ENCODE peak calls at places on chromosome 6, in six cellular contexts. K is A549, G is endothelial cell of umbilical vein, W is K562, B is HepG2, H is GM12878. F is an unnamed sample.

GRCh38 chr6:31738048-31738979 is 1.5 kb upstream of the MSH5 start:
- DNase-seq in K (peak; percentile 59), G (peak; percentile 90), B (peak; percentile 97), H (peak; percentile 75), W (peak; percentile 91), F (peak; percentile 99)

GRCh38 chr6:56101141-56101553 is 146.2 kb downstream of the COL21A1 start:
- DNase-seq in G (no peak), W (no peak), K (peak; percentile 9), B (peak; percentile 48), H (no peak), F (peak; percentile 96)

GRCh38 chr6:74356385-74356784 is 660.4 kb downstream of the CD109 start:
- DNase-seq in G (no peak), W (no peak), H (no peak), B (no peak), K (peak; percentile 3), F (no peak)

GRCh38 chr6:56927538-56928453 is 27.1 kb upstream of the BEND6 start:
- DNase-seq in H (no peak), B (no peak), G (no peak), K (no peak), W (no peak), F (peak; percentile 56)

GRCh38 chr6:15487262-15487661 is 175.6 kb downstream of the DTNBP1 start:
- DNase-seq in B (no peak), H (no peak), W (no peak), K (no peak), G (no peak), F (no peak)

GRCh38 chr6:166032366-166033171 is 135.1 kb downstream of the TBXT start:
- DNase-seq in B (no peak), W (no peak), H (no peak), G (no peak), K (peak; percentile 33), F (peak; percentile 10)

GRCh38 chr6:89281779-89282246 is 33.3 kb downstream of the GABRR2 start:
- DNase-seq in H (no peak), W (peak; percentile 77), K (peak; percentile 58), G (peak; percentile 47), B (peak; percentile 44), F (peak; percentile 86)

GRCh38 chr6:140752234-140752633 is 1377.8 kb upstream of the CITED2 start:
- DNase-seq in H (no peak), K (no peak), B (no peak), W (no peak), G (no peak), F (no peak)

GRCh38 chr6:109381747-109382575 is at the start of gene CD164:
- DNase-seq in W (peak; percentile 98), K (peak; percentile 80), B (peak; percentile 87), G (peak; percentile 93), H (peak; percentile 83), F (peak; percentile 98)

GRCh38 chr6:36247691-36248090 is 22.2 kb upstream of the PNPLA1 start:
- DNase-seq in G (peak; percentile 55), K (no peak), W (no peak), B (no peak), H (no peak), F (no peak)

GRCh38 chr6:118548136-118548535 is at the start of gene PLN:
- DNase-seq in G (no peak), B (no peak), H (no peak), K (no peak), W (peak; percentile 24), F (no peak)

GRCh38 chr6:134173936-134174789 is 121.7 kb upstream of the SLC2A12 start:
- DNase-seq in W (peak; percentile 68), G (peak; percentile 90), K (peak; percentile 33), B (peak; percentile 79), H (peak; percentile 54), F (peak; percentile 87)

GRCh38 chr6:157034433-157035230 is 257.5 kb downstream of the ARID1B start:
- DNase-seq in G (peak; percentile 65), K (peak; percentile 43), B (peak; percentile 54), W (peak; percentile 66), H (no peak), F (peak; percentile 57)

GRCh38 chr6:125558451-125558850 is 191.0 kb upstream of the HEY2 start:
- DNase-seq in G (no peak), W (no peak), H (no peak), B (no peak), K (no peak), F (no peak)

GRCh38 chr6:153088796-153089195 is 42.3 kb downstream of the RGS17 start:
- DNase-seq in B (peak; percentile 3), W (no peak), K (no peak), H (no peak), G (no peak), F (no peak)
- TF ChIP-seq MYC in B (no peak), W (no peak), K (no peak), H (no peak), G (no peak), F (no peak)

GRCh38 chr6:170038251-170038650 is 252.6 kb downstream of the DLL1 start:
- DNase-seq in K (no peak), G (no peak), H (no peak), W (no peak), B (no peak), F (no peak)
- TF ChIP-seq MAX in K (no peak), G (no peak), H (no peak), W (no peak), B (no peak), F (no peak)

DNA sequence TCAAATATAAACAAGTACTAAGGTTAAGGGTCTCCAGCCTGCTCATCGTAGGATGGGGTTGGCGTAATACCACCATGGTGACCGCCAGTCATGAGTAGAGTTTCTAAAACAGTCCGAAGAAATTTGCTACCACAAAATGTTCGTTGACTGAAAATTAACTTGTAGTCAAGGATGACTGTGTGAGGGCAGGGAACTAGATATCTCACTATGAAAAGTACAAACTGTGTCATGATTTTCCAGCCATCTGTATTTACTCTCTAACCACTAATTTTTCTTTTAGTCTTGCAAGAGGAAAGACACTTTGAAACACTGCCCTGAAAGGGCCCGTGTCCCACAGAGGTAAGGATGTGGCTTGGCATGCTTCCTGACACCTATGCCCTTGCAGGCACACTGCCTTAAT is 99.7 kb downstream of the IRF4 start:
- DNase-seq in B (no peak), H (no peak), W (no peak), G (no peak), K (no peak), F (no peak)
- TF ChIP-seq MYC in B (no peak), H (no peak), W (no peak), G (no peak), K (no peak), F (no peak)

DNA sequence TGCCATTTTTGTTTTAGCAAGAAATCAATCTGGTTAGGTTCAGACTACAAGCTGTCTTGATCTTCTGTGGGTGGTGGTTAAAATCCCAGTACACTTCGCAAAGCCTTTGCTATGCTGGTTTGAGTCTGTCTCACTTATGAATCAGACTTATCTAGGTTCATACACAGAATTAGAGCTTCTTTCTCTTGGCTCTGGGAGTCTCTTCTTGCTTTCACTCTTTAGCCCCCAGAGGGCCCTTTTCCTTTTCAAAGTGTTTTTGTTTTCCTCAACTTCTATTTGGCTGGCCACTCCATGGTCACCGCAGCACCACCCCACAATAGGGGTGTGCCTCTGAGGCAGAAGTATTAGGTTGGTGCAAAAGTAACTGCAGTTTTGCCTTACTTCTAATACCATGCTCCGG is 21.3 kb downstream of the ECI2 start:
- DNase-seq in G (no peak), K (no peak), H (no peak), B (no peak), W (no peak), F (no peak)
- TF ChIP-seq MAX in G (no peak), K (no peak), H (no peak), B (no peak), W (no peak), F (no peak)

GRCh38 chr6:39887692-39888450 is 46.4 kb downstream of the MOCS1 start:
- DNase-seq in B (peak; percentile 85), H (no peak), K (no peak), W (no peak), G (peak; percentile 96), F (no peak)
- TF ChIP-seq MYC in B (peak; percentile 63), H (no peak), K (no peak), W (no peak), G (peak; percentile 22), F (no peak)